ENCODE peak calls at places on chromosomes 11 and 22, in four cellular contexts. One of them, this sample, is unnamed. For H3K27me3, the result is how much of the 10 kb centered on the place peaks cover.

GRCh38 chr11:12717851-12718291 is 43.6 kb downstream of the TEAD1 start:
- DNase-seq in stomach: no peak
- DNase-seq in CD8-positive, alpha-beta T cell: peak
- DNase-seq in lung: no peak
- DNase-seq in this sample: peak

GRCh38 chr11:114501901-114502300 is 57.8 kb downstream of the NXPE1 start:
- DNase-seq in stomach: no peak
- DNase-seq in CD8-positive, alpha-beta T cell: no peak
- DNase-seq in lung: no peak
- DNase-seq in this sample: no peak

GRCh38 chr11:94926698-94927237 is 46.6 kb downstream of the CWC15 start:
- DNase-seq in stomach: peak
- DNase-seq in CD8-positive, alpha-beta T cell: no peak
- DNase-seq in lung: peak
- DNase-seq in this sample: no peak

GRCh38 chr11:46346886-46347636 is at the start of gene DGKZ:
- DNase-seq in stomach: peak
- DNase-seq in CD8-positive, alpha-beta T cell: peak
- DNase-seq in lung: peak
- DNase-seq in this sample: peak

GRCh38 chr11:69443138-69443967 is 38.1 kb upstream of the LINC01488 start:
- DNase-seq in stomach: peak
- DNase-seq in CD8-positive, alpha-beta T cell: peak
- DNase-seq in lung: peak
- DNase-seq in this sample: peak

GRCh38 chr11:96228472-96228871 is 114.5 kb downstream of the MAML2 start:
- DNase-seq in stomach: peak
- DNase-seq in CD8-positive, alpha-beta T cell: no peak
- DNase-seq in lung: peak
- DNase-seq in this sample: no peak

GRCh38 chr11:2810401-2811205 is 75.0 kb downstream of the CDKN1C start:
- DNase-seq in stomach: no peak
- DNase-seq in CD8-positive, alpha-beta T cell: no peak
- DNase-seq in lung: no peak
- DNase-seq in this sample: no peak

GRCh38 chr11:70610561-70610960 is 212.2 kb downstream of the CTTN start:
- DNase-seq in stomach: no peak
- DNase-seq in CD8-positive, alpha-beta T cell: no peak
- DNase-seq in lung: no peak
- DNase-seq in this sample: no peak

GRCh38 chr22:25364736-25365241 is 145.3 kb downstream of the CRYBB2 start:
- DNase-seq in stomach: peak
- DNase-seq in CD8-positive, alpha-beta T cell: no peak
- DNase-seq in lung: no peak
- DNase-seq in this sample: no peak

GRCh38 chr11:126098204-126098769 is 35.6 kb upstream of the CDON start:
- DNase-seq in stomach: no peak
- DNase-seq in CD8-positive, alpha-beta T cell: no peak
- DNase-seq in lung: no peak
- DNase-seq in this sample: no peak

GRCh38 chr22:38124236-38124974 is 13.9 kb upstream of the BAIAP2L2 start:
- DNase-seq in stomach: no peak
- DNase-seq in CD8-positive, alpha-beta T cell: no peak
- DNase-seq in lung: no peak
- DNase-seq in this sample: no peak

GRCh38 chr11:86291466-86292262 is 10.4 kb upstream of the HIKESHI start:
- DNase-seq in stomach: peak
- DNase-seq in CD8-positive, alpha-beta T cell: peak
- DNase-seq in lung: peak
- DNase-seq in this sample: peak

GRCh38 chr11:79439430-79439892 is 1.4 kb downstream of the TENM4 start:
- DNase-seq in stomach: no peak
- DNase-seq in CD8-positive, alpha-beta T cell: no peak
- DNase-seq in lung: no peak
- DNase-seq in this sample: no peak

GRCh38 chr11:6612816-6613136 is 760 bp upstream of the TAF10 start:
- DNase-seq in stomach: no peak
- DNase-seq in CD8-positive, alpha-beta T cell: no peak
- DNase-seq in lung: no peak
- DNase-seq in this sample: no peak

GRCh38 chr22:20551805-20552449 is 44.5 kb downstream of the MED15 start:
- DNase-seq in stomach: no peak
- DNase-seq in CD8-positive, alpha-beta T cell: no peak
- DNase-seq in lung: no peak
- DNase-seq in this sample: no peak

GRCh38 chr11:17383466-17383865 is 5.0 kb downstream of the KCNJ11 start:
- DNase-seq in stomach: no peak
- DNase-seq in CD8-positive, alpha-beta T cell: no peak
- DNase-seq in lung: no peak
- DNase-seq in this sample: no peak

GRCh38 chr22:39409630-39410029 is 10.1 kb downstream of the TAB1 start:
- DNase-seq in stomach: no peak
- DNase-seq in CD8-positive, alpha-beta T cell: no peak
- DNase-seq in lung: no peak
- DNase-seq in this sample: no peak

GRCh38 chr22:19879996-19880785 is 25.5 kb upstream of the GNB1L start:
- DNase-seq in stomach: no peak
- DNase-seq in CD8-positive, alpha-beta T cell: no peak
- DNase-seq in lung: no peak
- DNase-seq in this sample: no peak

GRCh38 chr11:932435-932834 is 6.8 kb downstream of the AP2A2 start:
- DNase-seq in stomach: no peak
- DNase-seq in CD8-positive, alpha-beta T cell: no peak
- DNase-seq in lung: no peak
- DNase-seq in this sample: no peak

GRCh38 chr11:30855383-30856006 is 269.3 kb upstream of the MPPED2 start:
- DNase-seq in stomach: no peak
- DNase-seq in CD8-positive, alpha-beta T cell: no peak
- DNase-seq in lung: no peak
- DNase-seq in this sample: no peak

GRCh38 chr11:117300301-117300700 is 9.2 kb downstream of the BACE1-AS start:
- DNase-seq in stomach: no peak
- DNase-seq in CD8-positive, alpha-beta T cell: no peak
- DNase-seq in lung: no peak
- DNase-seq in this sample: no peak

GRCh38 chr11:47415949-47416472 is 7.6 kb downstream of the SLC39A13 start:
- DNase-seq in stomach: peak
- DNase-seq in CD8-positive, alpha-beta T cell: no peak
- DNase-seq in lung: peak
- DNase-seq in this sample: no peak

GRCh38 chr11:123551085-123551484 is 103.3 kb downstream of the SCN3B start:
- DNase-seq in stomach: no peak
- DNase-seq in CD8-positive, alpha-beta T cell: no peak
- DNase-seq in lung: no peak
- DNase-seq in this sample: no peak

GRCh38 chr22:37824674-37825641 is 1.8 kb downstream of the GALR3 start:
- DNase-seq in stomach: no peak
- DNase-seq in CD8-positive, alpha-beta T cell: no peak
- DNase-seq in lung: no peak
- DNase-seq in this sample: no peak

GRCh38 chr11:45400594-45400993 is 114.5 kb upstream of the SYT13 start:
- DNase-seq in stomach: no peak
- DNase-seq in CD8-positive, alpha-beta T cell: no peak
- DNase-seq in lung: no peak
- DNase-seq in this sample: no peak

GRCh38 chr11:1946812-1947480 is at the start of gene MRPL23:
- DNase-seq in stomach: no peak
- DNase-seq in CD8-positive, alpha-beta T cell: peak
- DNase-seq in lung: no peak
- DNase-seq in this sample: peak

GRCh38 chr11:125402436-125402835 is 93.6 kb downstream of the FEZ1 start:
- DNase-seq in stomach: no peak
- DNase-seq in CD8-positive, alpha-beta T cell: no peak
- DNase-seq in lung: no peak
- DNase-seq in this sample: no peak

GRCh38 chr11:126167476-126167875 is 44.0 kb downstream of the RPUSD4 start:
- DNase-seq in stomach: no peak
- DNase-seq in CD8-positive, alpha-beta T cell: no peak
- DNase-seq in lung: no peak
- DNase-seq in this sample: no peak

GRCh38 chr11:102654761-102655160 is 29.6 kb upstream of the MMP20 start:
- DNase-seq in stomach: no peak
- DNase-seq in CD8-positive, alpha-beta T cell: no peak
- DNase-seq in lung: no peak
- DNase-seq in this sample: no peak

GRCh38 chr11:45927332-45927683 is 4.9 kb downstream of the LARGE2 start:
- DNase-seq in stomach: no peak
- DNase-seq in CD8-positive, alpha-beta T cell: no peak
- DNase-seq in lung: no peak
- DNase-seq in this sample: no peak

GRCh38 chr11:86201371-86201770 is 43.2 kb upstream of the EED start:
- DNase-seq in stomach: no peak
- DNase-seq in CD8-positive, alpha-beta T cell: no peak
- DNase-seq in lung: no peak
- DNase-seq in this sample: no peak

GRCh38 chr22:41914611-41915034 is 251 bp downstream of the SHISA8 start:
- DNase-seq in stomach: no peak
- DNase-seq in CD8-positive, alpha-beta T cell: no peak
- DNase-seq in lung: no peak
- DNase-seq in this sample: no peak

GRCh38 chr22:41915035-41915782 is at the start of gene SHISA8:
- DNase-seq in stomach: peak
- DNase-seq in CD8-positive, alpha-beta T cell: peak
- DNase-seq in lung: no peak
- DNase-seq in this sample: no peak

GRCh38 chr22:41916745-41917358 is 2.0 kb upstream of the SHISA8 start:
- DNase-seq in stomach: no peak
- DNase-seq in CD8-positive, alpha-beta T cell: no peak
- DNase-seq in lung: no peak
- DNase-seq in this sample: no peak

GRCh38 chr22:41917375-41917905 is 2.6 kb upstream of the SHISA8 start:
- DNase-seq in stomach: no peak
- DNase-seq in CD8-positive, alpha-beta T cell: no peak
- DNase-seq in lung: no peak
- DNase-seq in this sample: no peak

GRCh38 chr22:41915783-41916493 is 1.1 kb upstream of the SHISA8 start:
- DNase-seq in stomach: no peak
- DNase-seq in CD8-positive, alpha-beta T cell: no peak
- DNase-seq in lung: no peak
- DNase-seq in this sample: no peak
- H3K4me3 ChIP-seq in stomach: no peak
- H3K4me3 ChIP-seq in CD8-positive, alpha-beta T cell: no peak
- H3K4me3 ChIP-seq in lung: no peak
- H3K4me3 ChIP-seq in this sample: no peak

DNA sequence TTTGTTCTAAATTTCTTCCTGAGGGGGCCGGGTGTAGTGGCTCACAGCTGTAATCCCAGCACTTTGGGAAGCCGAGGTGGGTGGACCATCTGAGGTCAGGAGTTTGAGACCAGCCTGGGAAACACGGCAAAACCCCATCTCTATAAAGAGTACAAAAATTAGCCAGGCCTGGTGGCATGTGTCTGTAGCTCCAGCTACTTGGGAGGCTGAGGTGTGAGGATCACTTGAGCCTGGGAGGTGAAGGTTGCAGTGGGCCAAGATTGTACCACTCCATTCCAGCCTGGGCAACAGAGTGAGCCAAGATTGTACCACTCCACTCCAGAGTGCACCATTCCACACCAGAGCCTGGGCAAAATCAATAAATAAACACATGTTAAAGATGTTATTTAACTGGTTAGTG is 20.6 kb upstream of the TOP3B start:
- DNase-seq in stomach: no peak
- DNase-seq in CD8-positive, alpha-beta T cell: no peak
- DNase-seq in lung: no peak
- DNase-seq in this sample: no peak
- H3K27me3 ChIP-seq in stomach: under half
- H3K27me3 ChIP-seq in CD8-positive, alpha-beta T cell: under half
- H3K27me3 ChIP-seq in lung: under half
- H3K27me3 ChIP-seq in this sample: under half

DNA sequence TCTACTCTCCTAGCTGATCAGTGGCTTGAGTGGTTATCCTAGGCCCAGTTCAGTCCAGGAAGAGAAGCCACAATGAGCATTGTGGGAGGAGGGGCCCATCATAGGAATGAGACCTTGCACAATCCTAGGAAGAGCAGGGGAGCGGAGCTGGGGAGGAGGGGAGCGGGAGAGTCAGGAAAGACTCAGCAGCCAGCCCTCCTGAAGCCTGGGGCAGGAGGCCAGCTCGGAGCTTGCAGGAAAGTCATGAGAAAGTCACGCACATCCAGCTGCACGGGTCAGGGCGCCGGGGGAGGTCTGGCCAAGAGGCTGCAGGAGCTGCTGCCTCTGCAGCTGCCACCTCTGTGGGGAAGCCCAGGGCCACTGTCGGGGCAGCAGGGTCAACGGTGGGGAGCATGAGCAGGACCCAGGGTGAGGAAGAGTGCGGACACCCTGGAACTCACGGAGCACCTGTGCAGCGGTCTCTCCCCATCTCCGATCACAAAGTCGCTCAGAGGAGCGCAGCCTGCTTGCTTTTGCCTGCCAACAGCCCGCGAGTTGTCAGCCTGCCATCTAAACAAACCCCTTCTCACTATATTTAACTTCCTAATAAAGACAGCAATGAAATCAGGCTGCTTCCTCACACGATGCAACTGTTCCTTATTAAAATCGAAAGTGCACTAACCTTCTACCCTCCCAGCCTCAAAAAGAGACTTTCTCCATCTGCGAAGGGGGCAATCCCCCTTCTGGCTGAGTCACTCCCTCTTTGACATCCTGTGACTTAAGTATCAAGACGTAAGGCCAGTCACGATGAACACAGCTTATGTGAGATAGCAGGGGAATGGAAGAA is 52.8 kb upstream of the RTL6 start:
- DNase-seq in stomach: peak
- DNase-seq in CD8-positive, alpha-beta T cell: no peak
- DNase-seq in lung: peak
- DNase-seq in this sample: no peak
- H3K4me3 ChIP-seq in stomach: peak
- H3K4me3 ChIP-seq in CD8-positive, alpha-beta T cell: no peak
- H3K4me3 ChIP-seq in lung: no peak
- H3K4me3 ChIP-seq in this sample: no peak

GRCh38 chr11:67699521-67699920 is 25.1 kb upstream of the ALDH3B2 start:
- DNase-seq in stomach: no peak
- DNase-seq in CD8-positive, alpha-beta T cell: no peak
- DNase-seq in lung: no peak
- DNase-seq in this sample: no peak
- H3K27me3 ChIP-seq in stomach: under half
- H3K27me3 ChIP-seq in CD8-positive, alpha-beta T cell: under half
- H3K27me3 ChIP-seq in lung: under half
- H3K27me3 ChIP-seq in this sample: under half

DNA sequence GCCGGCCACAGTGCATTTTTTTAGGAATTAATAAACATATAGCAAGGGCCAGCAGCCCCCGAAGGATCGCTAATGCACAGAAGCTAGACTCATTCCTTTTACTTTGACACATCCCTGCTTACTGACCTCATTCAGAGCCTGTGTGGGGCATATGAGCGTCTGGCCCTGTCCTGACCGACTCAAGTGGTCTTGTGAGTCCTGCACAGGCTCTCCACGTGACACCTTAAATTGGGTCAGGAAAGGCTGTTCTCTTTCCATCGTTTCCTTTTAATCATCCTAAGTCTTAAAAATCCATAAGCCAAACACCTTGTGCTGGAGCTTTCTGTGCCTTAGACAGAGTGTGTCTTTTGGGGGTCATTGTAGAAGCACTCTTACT is 18.6 kb downstream of the SDHAF2 start:
- DNase-seq in stomach: no peak
- DNase-seq in CD8-positive, alpha-beta T cell: no peak
- DNase-seq in lung: no peak
- DNase-seq in this sample: no peak
- H3K4me3 ChIP-seq in stomach: no peak
- H3K4me3 ChIP-seq in CD8-positive, alpha-beta T cell: no peak
- H3K4me3 ChIP-seq in lung: no peak
- H3K4me3 ChIP-seq in this sample: no peak